ENCODE peak calls at places on chromosomes 2 and 18, in six cellular contexts. T is mammary epithelial cell, J is aorta, Y is upper lobe of right lung, K is fibroblast of the aortic adventitia, F is adipocyte. O is an unnamed sample.

GRCh38 chr2:224711381-224711780 is 4.8 kb downstream of the CCDC195 start:
- DNase-seq in T (no peak), J (no peak), Y (no peak), K (no peak), F (no peak), O (no peak)

GRCh38 chr2:143934170-143934912 is 585.6 kb downstream of the ZEB2 start:
- DNase-seq in T (no peak), J (no peak), Y (no peak), K (no peak), F (no peak), O (no peak)

GRCh38 chr18:57579928-57580327 is 6.6 kb downstream of the FECH start:
- DNase-seq in T (no peak), J (no peak), Y (no peak), K (no peak), F (no peak), O (no peak)

GRCh38 chr2:65193446-65193845 is 34.2 kb upstream of the ACTR2 start:
- DNase-seq in T (no peak), J (no peak), Y (no peak), K (no peak), F (no peak), O (no peak)

GRCh38 chr2:165462433-165462832 is 7.1 kb upstream of the CSRNP3 start:
- DNase-seq in T (no peak), J (no peak), Y (no peak), K (no peak), F (no peak), O (no peak)

GRCh38 chr18:9057646-9058045 is 44.9 kb upstream of the NDUFV2 start:
- DNase-seq in T (no peak), J (no peak), Y (no peak), K (no peak), F (no peak), O (no peak)

GRCh38 chr2:235467586-235467985 is 26.3 kb upstream of the AGAP1 start:
- DNase-seq in T (peak), J (no peak), Y (no peak), K (peak), F (peak), O (no peak)

GRCh38 chr2:138712212-138712979 is 67.8 kb downstream of the NXPH2 start:
- DNase-seq in T (no peak), J (no peak), Y (no peak), K (peak), F (no peak), O (peak)

GRCh38 chr2:11672404-11672803 is 2.4 kb upstream of the NTSR2 start:
- DNase-seq in T (no peak), J (no peak), Y (no peak), K (no peak), F (no peak), O (no peak)

GRCh38 chr2:238929242-238930081 is 81.6 kb downstream of the TWIST2 start:
- DNase-seq in T (no peak), J (peak), Y (peak), K (peak), F (no peak), O (peak)

GRCh38 chr2:178280261-178280852 is 86.0 kb downstream of the OSBPL6 start:
- DNase-seq in T (peak), J (no peak), Y (no peak), K (peak), F (peak), O (peak)

GRCh38 chr2:233440314-233440713 is 86.0 kb downstream of the DGKD start:
- DNase-seq in T (no peak), J (no peak), Y (peak), K (no peak), F (no peak), O (no peak)

GRCh38 chr18:57806201-57806890 is 3.2 kb upstream of the ATP8B1 start:
- DNase-seq in T (no peak), J (no peak), Y (no peak), K (no peak), F (no peak), O (no peak)

GRCh38 chr2:177030391-177031000 is 182.1 kb upstream of the HNRNPA3 start:
- DNase-seq in T (no peak), J (no peak), Y (no peak), K (no peak), F (no peak), O (no peak)

GRCh38 chr2:52810460-52810859 is 957.1 kb upstream of the CHAC2 start:
- DNase-seq in T (peak), J (no peak), Y (no peak), K (peak), F (peak), O (peak)

GRCh38 chr2:201151127-201152074 is 31.5 kb upstream of the CASP10 start:
- DNase-seq in T (peak), J (no peak), Y (no peak), K (peak), F (peak), O (peak)

GRCh38 chr18:7303306-7303705 is 72.4 kb downstream of the LRRC30 start:
- DNase-seq in T (no peak), J (no peak), Y (no peak), K (peak), F (peak), O (peak)

GRCh38 chr18:36355511-36355910 is 58.0 kb downstream of the FHOD3 start:
- DNase-seq in T (no peak), J (no peak), Y (no peak), K (no peak), F (no peak), O (no peak)

GRCh38 chr2:220779918-220780317 is 792.2 kb downstream of the EPHA4 start:
- DNase-seq in T (peak), J (no peak), Y (no peak), K (peak), F (peak), O (peak)

GRCh38 chr2:219215871-219216536 is 2.8 kb downstream of the ABCB6 start:
- DNase-seq in T (no peak), J (no peak), Y (no peak), K (no peak), F (no peak), O (no peak)

GRCh38 chr2:219220652-219221402 is 2.1 kb upstream of the ABCB6 start:
- DNase-seq in T (no peak), J (no peak), Y (no peak), K (no peak), F (no peak), O (no peak)

GRCh38 chr2:219219113-219219696 is 447 bp upstream of the ABCB6 start:
- DNase-seq in T (no peak), J (no peak), Y (no peak), K (no peak), F (no peak), O (no peak)

GRCh38 chr2:219219781-219220532 is 1.2 kb upstream of the ABCB6 start:
- DNase-seq in T (no peak), J (no peak), Y (no peak), K (no peak), F (no peak), O (no peak)

DNA sequence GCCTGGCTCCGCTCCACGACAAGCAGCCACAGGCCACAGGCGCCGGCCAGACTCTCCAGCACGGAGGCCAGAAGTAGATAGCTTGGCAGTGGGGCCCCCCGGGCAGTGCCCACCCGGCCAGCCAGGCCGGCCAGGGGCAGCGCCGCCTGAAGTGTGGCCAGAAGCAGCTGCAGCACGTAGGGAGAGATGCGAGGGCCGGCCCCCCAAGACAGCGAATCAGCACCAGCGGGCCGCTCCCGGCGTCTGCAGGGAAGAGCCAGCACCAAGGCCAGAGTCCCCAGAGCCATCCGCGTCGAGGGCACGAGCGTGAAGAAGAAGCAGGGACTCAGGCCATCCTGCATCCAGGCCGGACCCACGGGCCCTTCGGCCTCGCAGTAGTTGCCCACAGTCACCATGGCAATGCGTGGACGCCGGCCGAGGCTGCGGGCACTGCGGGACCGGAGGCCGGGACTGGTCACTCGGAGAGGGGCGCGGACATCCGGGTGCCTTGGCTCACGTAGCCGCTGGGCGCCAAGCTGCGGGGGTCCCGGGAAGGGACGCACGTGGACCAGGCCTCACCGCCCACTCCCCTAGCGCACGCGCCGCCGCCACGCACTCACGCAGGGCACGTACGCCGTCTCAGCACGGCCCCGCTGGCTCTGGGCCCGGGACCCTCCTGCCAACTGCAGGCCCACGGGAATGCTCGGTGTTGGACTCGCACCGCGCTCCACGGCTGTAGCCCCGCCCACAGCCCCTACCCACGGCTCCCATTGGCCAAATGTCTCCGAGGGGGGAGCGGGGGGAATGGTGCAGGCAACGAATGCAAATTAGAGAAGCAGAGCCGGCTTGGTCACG is at the start of gene ABCB6:
- DNase-seq in T (peak), J (peak), Y (peak), K (peak), F (peak), O (peak)
- H3K4me3 ChIP-seq in T (peak), J (peak), Y (peak), K (peak), F (peak), O (peak)

DNA sequence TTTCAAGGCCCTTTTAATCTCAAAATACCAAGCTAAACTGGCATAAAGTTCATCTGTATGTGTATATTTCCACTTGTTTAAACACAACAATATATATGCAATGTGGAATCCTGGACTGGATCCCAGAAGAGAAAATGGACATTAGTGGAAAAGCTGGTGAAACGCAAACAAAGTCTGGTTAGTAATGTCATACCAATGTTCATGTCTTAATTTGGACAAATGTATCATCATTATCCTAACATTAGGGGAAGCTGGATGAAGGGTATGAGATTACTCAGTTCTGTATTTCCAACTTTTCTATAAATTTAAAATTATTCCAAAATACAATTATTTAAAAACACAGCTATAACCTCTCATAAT is 3.8 kb downstream of the SP3 start:
- DNase-seq in T (no peak), J (no peak), Y (no peak), K (no peak), F (no peak), O (peak)
- H3K4me3 ChIP-seq in T (peak), J (peak), Y (peak), K (no peak), F (peak), O (no peak)

GRCh38 chr2:42031783-42032620 is 15.8 kb upstream of the PKDCC start:
- DNase-seq in T (no peak), J (no peak), Y (peak), K (no peak), F (no peak), O (no peak)
- H3K4me3 ChIP-seq in T (no peak), J (no peak), Y (no peak), K (no peak), F (no peak), O (no peak)

GRCh38 chr18:27185025-27185763 is at the start of gene CHST9:
- DNase-seq in T (peak), J (no peak), Y (no peak), K (no peak), F (no peak), O (no peak)
- H3K4me3 ChIP-seq in T (peak), J (no peak), Y (no peak), K (no peak), F (no peak), O (peak)

GRCh38 chr18:28178720-28179119 is 1.8 kb upstream of the CDH2 start:
- DNase-seq in T (no peak), J (no peak), Y (no peak), K (peak), F (peak), O (peak)
- H3K4me3 ChIP-seq in T (no peak), J (peak), Y (no peak), K (peak), F (peak), O (peak)

GRCh38 chr18:79375441-79375840 is 20.3 kb upstream of the NFATC1 start:
- DNase-seq in T (no peak), J (no peak), Y (no peak), K (no peak), F (no peak), O (no peak)
- H3K4me3 ChIP-seq in T (no peak), J (no peak), Y (no peak), K (no peak), F (no peak), O (no peak)

GRCh38 chr2:226837787-226838603 is 2.1 kb downstream of the RHBDD1 start:
- DNase-seq in T (no peak), J (no peak), Y (no peak), K (no peak), F (no peak), O (no peak)

GRCh38 chr2:226836548-226836885 is 663 bp downstream of the RHBDD1 start:
- DNase-seq in T (no peak), J (no peak), Y (no peak), K (no peak), F (no peak), O (no peak)

GRCh38 chr2:226837334-226837733 is 1.5 kb downstream of the RHBDD1 start:
- DNase-seq in T (no peak), J (no peak), Y (no peak), K (no peak), F (no peak), O (no peak)

GRCh38 chr2:226839960-226840359 is 4.1 kb downstream of the RHBDD1 start:
- DNase-seq in T (no peak), J (no peak), Y (no peak), K (no peak), F (no peak), O (no peak)

DNA sequence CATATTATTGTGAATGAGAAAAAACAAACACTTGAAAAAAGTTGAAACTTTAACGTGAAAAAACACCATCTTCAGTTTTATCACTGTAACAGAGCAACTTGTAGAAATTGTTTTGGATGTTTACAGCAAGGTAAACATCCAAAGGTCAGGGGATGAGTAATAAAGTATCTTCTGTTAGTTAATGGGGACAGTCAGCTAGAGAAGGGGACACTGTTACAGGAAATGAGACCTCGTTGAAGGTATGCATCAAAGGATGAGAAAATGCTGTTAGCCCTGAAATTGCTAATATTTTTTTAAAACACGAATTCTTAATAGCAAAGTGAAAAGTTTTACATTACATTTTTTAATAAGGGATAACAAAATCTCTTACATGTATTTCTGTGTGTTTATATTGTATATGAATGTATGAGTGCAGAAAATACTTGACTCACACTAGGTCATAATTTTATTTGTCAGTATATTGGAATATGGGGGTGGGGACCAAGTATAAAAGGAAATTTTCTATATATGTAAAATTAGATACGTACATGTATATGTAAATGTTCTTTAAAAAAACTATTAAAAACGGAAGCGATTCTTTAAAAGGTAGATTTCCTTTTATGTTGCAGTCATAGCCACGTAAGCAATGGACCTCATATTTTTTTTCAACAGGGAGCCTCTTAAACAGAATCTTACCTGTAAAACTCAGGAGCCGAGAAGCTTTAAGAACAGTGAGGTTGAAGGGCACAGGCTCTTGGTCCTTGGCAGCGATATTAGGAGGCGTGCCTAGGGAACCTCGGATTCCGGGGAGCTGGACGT is 3.1 kb downstream of the RHBDD1 start:
- DNase-seq in T (no peak), J (no peak), Y (no peak), K (no peak), F (no peak), O (no peak)
- H3K4me3 ChIP-seq in T (no peak), J (no peak), Y (no peak), K (no peak), F (no peak), O (no peak)

GRCh38 chr2:44684559-44684958 is 256.9 kb upstream of the SIX3 start:
- DNase-seq in T (no peak), J (no peak), Y (no peak), K (no peak), F (no peak), O (no peak)

GRCh38 chr2:44691174-44691785 is 250.2 kb upstream of the SIX3 start:
- DNase-seq in T (no peak), J (no peak), Y (no peak), K (no peak), F (no peak), O (no peak)

GRCh38 chr2:44686561-44686960 is 254.9 kb upstream of the SIX3 start:
- DNase-seq in T (peak), J (no peak), Y (no peak), K (peak), F (peak), O (peak)

GRCh38 chr2:44689516-44689915 is 252.0 kb upstream of the SIX3 start:
- DNase-seq in T (no peak), J (no peak), Y (no peak), K (no peak), F (no peak), O (no peak)

DNA sequence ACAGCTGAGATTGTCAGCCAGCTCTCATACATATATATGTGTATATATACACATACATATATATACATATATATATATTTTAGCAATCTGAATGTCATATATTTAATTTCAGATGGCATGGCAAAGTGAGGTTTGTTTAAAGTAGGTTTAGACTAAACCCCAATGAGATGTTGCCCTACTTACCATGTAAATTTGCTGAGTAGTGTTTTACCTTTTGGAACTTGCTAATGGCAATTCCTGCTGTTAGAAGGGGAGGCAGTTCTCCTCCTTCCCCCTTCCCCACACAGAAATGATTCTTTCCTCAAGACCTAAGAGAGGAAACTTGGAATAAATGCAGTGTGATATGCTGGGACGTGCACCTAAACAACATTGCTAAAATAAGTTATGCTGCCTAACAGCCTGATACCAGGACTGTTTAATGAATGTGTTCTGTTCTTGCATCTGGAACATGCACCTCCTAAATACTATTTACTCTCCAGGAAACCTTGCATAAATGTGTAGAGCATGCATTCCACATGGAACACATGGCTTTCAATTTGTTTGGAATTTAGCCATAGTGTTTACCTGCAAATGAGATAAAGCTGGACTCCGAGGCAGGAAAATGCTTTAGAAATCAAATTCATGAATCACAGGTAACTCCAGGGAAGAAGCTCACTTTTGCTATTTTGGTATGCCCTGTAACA is 252.9 kb upstream of the SIX3 start:
- DNase-seq in T (no peak), J (no peak), Y (no peak), K (no peak), F (no peak), O (no peak)
- H3K4me3 ChIP-seq in T (no peak), J (no peak), Y (no peak), K (no peak), F (no peak), O (no peak)

O was measured in astrocyte of the spinal cord.